ENCODE peak calls at places on chromosome 13, in four cellular contexts. O, H, X and G are unnamed samples.

GRCh38 chr13:26806891-26807290 is 46.3 kb upstream of the GPR12 start:
- DNase-seq in O (no peak), X (no peak), H (no peak), G (no peak)

GRCh38 chr13:47480121-47480520 is 521.0 kb downstream of the SUCLA2 start:
- DNase-seq in X (no peak), O (no peak), H (no peak), G (no peak)

GRCh38 chr13:25872871-25873607 is 178.8 kb downstream of the SHISA2 start:
- DNase-seq in H (no peak), O (no peak), X (no peak), G (no peak)

GRCh38 chr13:21742041-21742440 is 71.2 kb downstream of the FGF9 start:
- DNase-seq in X (no peak), H (no peak), O (no peak), G (no peak)

GRCh38 chr13:102091231-102091630 is 310.6 kb downstream of the FGF14 start:
- DNase-seq in O (no peak), X (no peak), H (no peak), G (no peak)

GRCh38 chr13:60591348-60591747 is 194.3 kb downstream of the TDRD3 start:
- DNase-seq in X (no peak), H (no peak), O (no peak), G (no peak)

GRCh38 chr13:110680852-110681251 is 25.1 kb downstream of the CARS2 start:
- DNase-seq in X (no peak), O (no peak), H (no peak), G (no peak)

GRCh38 chr13:46297338-46297737 is 85.6 kb downstream of the LRRC63 start:
- DNase-seq in X (no peak), O (no peak), H (no peak), G (no peak)

GRCh38 chr13:59677966-59678814 is 485.5 kb downstream of the DIAPH3 start:
- DNase-seq in H (peak; percentile 26), O (no peak), X (no peak), G (peak; percentile 38)

GRCh38 chr13:42981317-42981716 is 10.7 kb downstream of the EPSTI1 start:
- DNase-seq in O (no peak), H (no peak), X (no peak), G (no peak)

GRCh38 chr13:43297967-43298366 is 274.6 kb downstream of the DNAJC15 start:
- DNase-seq in X (no peak), O (no peak), H (no peak), G (no peak)

GRCh38 chr13:46149272-46150133 is 32.5 kb downstream of the LCP1 start:
- DNase-seq in H (no peak), X (no peak), O (no peak), G (no peak)

GRCh38 chr13:104943331-104943730 is 1592.1 kb downstream of the EFNB2 start:
- DNase-seq in X (no peak), O (no peak), H (no peak), G (no peak)

GRCh38 chr13:27573265-27573664 is 47.1 kb downstream of the LNX2 start:
- DNase-seq in H (no peak), X (no peak), O (no peak), G (no peak)

GRCh38 chr13:50928088-50928487 is 18.5 kb downstream of the RNASEH2B start:
- DNase-seq in O (no peak), H (no peak), X (no peak), G (no peak)

GRCh38 chr13:45367995-45368394 is 27.0 kb upstream of the TPT1 start:
- DNase-seq in H (no peak), O (no peak), X (no peak), G (no peak)

GRCh38 chr13:41053384-41053826 is 7.9 kb upstream of the WBP4 start:
- DNase-seq in O (no peak), H (peak; percentile 49), X (no peak), G (no peak)

GRCh38 chr13:41052441-41052840 is 8.9 kb upstream of the WBP4 start:
- DNase-seq in O (no peak), X (no peak), H (no peak), G (no peak)

GRCh38 chr13:41056194-41056593 is 5.1 kb upstream of the WBP4 start:
- DNase-seq in O (no peak), H (no peak), X (no peak), G (no peak)

GRCh38 chr13:41054919-41055619 is 6.2 kb upstream of the WBP4 start:
- DNase-seq in X (no peak), O (no peak), H (no peak), G (no peak)

DNA sequence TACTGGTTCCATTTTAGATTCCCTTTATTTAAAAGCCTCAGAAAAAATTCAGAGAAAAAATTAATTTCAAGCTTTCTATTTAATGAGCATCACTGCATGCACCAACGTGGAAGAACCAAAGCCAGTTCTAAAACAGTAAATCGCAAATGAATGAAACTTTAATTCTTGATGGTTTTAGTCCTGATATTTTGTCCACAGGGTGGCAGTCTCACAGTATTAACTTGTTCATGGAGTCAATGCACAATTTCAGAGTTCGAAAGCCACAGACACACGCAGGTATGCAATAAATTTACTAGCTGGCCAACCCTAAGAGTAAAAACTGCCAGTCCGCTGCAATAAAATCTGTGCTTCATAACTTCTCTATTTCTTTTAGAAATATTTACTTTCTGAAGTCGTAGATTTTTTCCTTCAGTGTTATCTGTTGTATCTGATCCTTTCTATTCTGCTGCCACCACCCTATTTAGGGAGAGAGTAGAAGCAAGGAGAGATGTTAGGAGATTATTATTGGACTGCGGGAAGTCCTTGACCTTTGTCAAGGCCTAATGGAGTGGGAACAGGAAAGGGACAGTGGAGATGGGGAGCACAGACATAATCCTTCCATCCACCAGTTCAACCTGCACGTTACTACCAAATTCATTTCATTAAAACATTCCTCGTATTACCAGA is 7.0 kb upstream of the WBP4 start:
- DNase-seq in H (peak; percentile 69), O (no peak), X (no peak), G (no peak)
- H3K4me1 ChIP-seq in H (peaks cover 95% of the 10 kb centered on the region), O (no peaks in the 10 kb centered on the region), X (peaks cover 100% of the 10 kb centered on the region), G (peaks cover 61% of the 10 kb centered on the region)

GRCh38 chr13:99505814-99506269 is 4.6 kb downstream of the TM9SF2 start:
- DNase-seq in H (no peak), O (no peak), X (no peak), G (no peak)
- TF ChIP-seq CTCF in H (no peak), O (peak; percentile 19), X (peak; percentile 17), G (no peak)

GRCh38 chr13:97239943-97240788 is 18.0 kb downstream of the MBNL2 start:
- DNase-seq in H (no peak), X (no peak), O (no peak), G (no peak)
- H3K4me1 ChIP-seq in H (peaks cover 100% of the 10 kb centered on the region), X (peaks cover 99% of the 10 kb centered on the region), O (peaks cover 28% of the 10 kb centered on the region), G (peaks cover 59% of the 10 kb centered on the region)

GRCh38 chr13:113220877-113221276 is 11.5 kb downstream of the CUL4A start:
- DNase-seq in X (no peak), H (no peak), O (no peak), G (no peak)
- TF ChIP-seq CTCF in X (no peak), H (no peak), O (no peak), G (no peak)

GRCh38 chr13:98233127-98233526 is 56.1 kb upstream of the RNF113B start:
- DNase-seq in O (no peak), H (no peak), X (no peak), G (no peak)
- H3K4me1 ChIP-seq in O (no peaks in the 10 kb centered on the region), H (no peaks in the 10 kb centered on the region), X (peaks cover 18% of the 10 kb centered on the region), G (no peaks in the 10 kb centered on the region)